ENCODE peak calls at places on chromosomes 11 and 22, in seven cellular contexts. P is transverse colon, A is breast epithelium, Z is thyroid gland, X is K562, R is sigmoid colon, W is Peyer's patch. K is an unnamed sample.

GRCh38 chr11:75214411-75214821 is 26.2 kb upstream of the TPBGL start:
- DNase-seq in A (no peak), P (peak; percentile 73), Z (peak; percentile 64), X (peak; percentile 88), R (peak; percentile 66), W (peak; percentile 30), K (peak; percentile 83)

GRCh38 chr11:20873054-20873453 is 203.7 kb downstream of the NELL1 start:
- DNase-seq in Z (no peak), X (peak; percentile 22), A (no peak), W (no peak), R (no peak), P (no peak), K (no peak)

GRCh38 chr22:48181168-48181955 is 1418.9 kb downstream of the TBC1D22A start:
- DNase-seq in R (no peak), W (no peak), A (no peak), Z (no peak), X (no peak), P (no peak), K (peak; percentile 5)

GRCh38 chr11:58900479-58901420 is 38.5 kb upstream of the GLYATL1 start:
- DNase-seq in P (peak; percentile 82), R (no peak), W (peak; percentile 37), Z (peak; percentile 9), A (peak; percentile 71), X (peak; percentile 59), K (peak; percentile 91)

GRCh38 chr22:46149493-46149997 is 781 bp upstream of the PPARA start:
- DNase-seq in P (peak; percentile 79), W (peak; percentile 42), A (no peak), R (peak; percentile 84), Z (peak; percentile 84), X (no peak), K (peak; percentile 56)

GRCh38 chr11:112382561-112382960 is 121.9 kb upstream of the PLET1 start:
- DNase-seq in P (no peak), A (no peak), X (no peak), W (no peak), R (no peak), Z (no peak), K (no peak)

GRCh38 chr11:73292481-73292880 is 15.6 kb upstream of the ARHGEF17 start:
- DNase-seq in Z (no peak), A (no peak), W (no peak), X (no peak), R (no peak), P (no peak), K (no peak)

GRCh38 chr11:38791346-38791961 is 2193.4 kb upstream of the RAG2 start:
- DNase-seq in W (no peak), X (peak; percentile 46), Z (no peak), P (no peak), A (no peak), R (no peak), K (peak; percentile 57)

GRCh38 chr11:118485273-118485672 is 42.0 kb upstream of the TTC36 start:
- DNase-seq in R (no peak), W (no peak), Z (no peak), X (peak; percentile 46), A (no peak), P (no peak), K (no peak)

GRCh38 chr11:94647926-94648325 is 80.8 kb downstream of the PIWIL4 start:
- DNase-seq in P (no peak), Z (no peak), W (no peak), R (no peak), X (no peak), A (no peak), K (peak; percentile 55)

GRCh38 chr11:113985906-113986305 is 11.0 kb downstream of the HTR3A start:
- DNase-seq in P (no peak), X (no peak), R (no peak), Z (no peak), W (no peak), A (no peak), K (no peak)

GRCh38 chr11:110376711-110377324 is 52.9 kb upstream of the FDX1 start:
- DNase-seq in A (peak; percentile 51), W (peak; percentile 47), X (peak; percentile 52), Z (peak; percentile 87), R (peak; percentile 87), P (peak; percentile 68), K (peak; percentile 88)

GRCh38 chr11:80779907-80780615 is 1339.2 kb upstream of the TENM4 start:
- DNase-seq in W (no peak), A (no peak), Z (no peak), R (no peak), X (no peak), P (no peak), K (no peak)

GRCh38 chr22:36330655-36331305 is 57.0 kb downstream of the MYH9 start:
- DNase-seq in W (no peak), P (no peak), X (no peak), R (no peak), A (no peak), Z (no peak), K (peak; percentile 72)
- TF ChIP-seq POLR2A in W (no peak), P (no peak), X (no peak), R (peak; percentile 6), A (no peak), Z (no peak), K (no peak)

DNA sequence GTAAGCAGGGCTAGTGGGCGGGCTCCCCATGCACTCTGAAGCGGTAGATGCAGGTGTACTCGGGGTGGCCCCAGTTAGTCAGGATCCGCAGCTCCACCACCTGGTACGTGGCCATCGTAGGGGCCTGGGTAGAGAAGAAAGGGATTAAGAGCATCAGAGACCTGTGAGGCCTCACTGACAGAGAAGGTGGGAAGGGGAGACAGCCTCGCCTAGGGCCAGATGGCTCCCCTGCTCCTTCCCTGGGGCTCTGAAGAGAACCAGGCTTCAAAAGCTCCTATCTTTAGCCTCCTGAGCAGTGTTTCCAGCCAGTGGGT is 19.6 kb downstream of the SUN2 start:
- DNase-seq in Z (no peak), P (no peak), X (no peak), W (no peak), R (no peak), A (no peak), K (no peak)
- H3K27ac ChIP-seq in Z (no peak overlapping the region), P (no peak overlapping the region), X (no peak overlapping the region), W (no peak overlapping the region), R (peak overlapping the region; percentile 78), A (peak overlapping the region; percentile 81), K (no peak overlapping the region)

DNA sequence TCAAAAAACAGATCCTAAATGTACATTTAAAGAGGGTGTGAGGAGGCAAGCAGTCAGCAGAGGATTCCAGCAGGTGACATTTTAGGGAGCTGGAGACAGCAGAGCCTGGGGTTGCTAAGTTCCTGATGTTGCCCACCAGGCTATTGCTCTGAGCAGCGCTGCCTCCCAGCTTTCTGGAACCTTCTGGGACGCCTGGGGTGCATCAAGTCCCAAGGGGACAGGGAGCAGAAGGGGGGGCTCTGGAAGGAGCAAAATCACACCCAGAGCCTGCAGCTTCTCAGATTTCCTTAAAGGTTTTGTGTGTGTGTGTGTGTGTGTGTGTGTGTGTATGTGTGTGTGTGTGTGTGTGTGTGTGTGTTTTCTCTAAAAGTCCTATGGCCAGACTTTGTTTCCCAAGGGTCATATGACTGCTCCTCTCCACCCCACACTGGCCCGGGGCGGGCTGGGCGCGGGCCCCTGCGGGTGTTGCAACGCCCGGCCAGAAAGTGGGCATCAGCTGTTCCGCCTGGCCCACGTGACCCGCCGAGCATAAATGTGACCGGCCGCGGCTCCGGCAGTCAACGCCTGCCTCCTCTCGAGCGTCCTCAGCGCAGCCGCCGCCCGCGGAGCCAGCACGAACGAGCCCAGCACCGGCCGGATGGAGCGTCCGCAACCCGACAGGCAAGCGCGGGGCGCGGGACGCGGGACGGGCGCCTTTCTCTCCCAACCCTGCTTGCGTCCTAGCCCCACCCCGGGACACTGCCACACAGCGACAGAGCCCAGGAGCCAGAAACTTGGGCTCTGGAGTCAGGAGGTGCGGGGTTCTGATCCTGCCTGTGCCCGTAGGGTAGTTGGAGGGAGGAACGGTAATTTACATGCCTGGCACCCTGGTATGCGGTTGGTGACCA is at the start of gene HMOX1:
- DNase-seq in Z (peak; percentile 94), R (peak; percentile 97), A (peak; percentile 82), W (peak; percentile 86), X (no peak), P (peak; percentile 94), K (peak; percentile 97)
- TF ChIP-seq POLR2A in Z (peak; percentile 84), R (peak; percentile 53), A (peak; percentile 22), W (peak; percentile 88), X (no peak), P (peak; percentile 84), K (peak; percentile 87)

DNA sequence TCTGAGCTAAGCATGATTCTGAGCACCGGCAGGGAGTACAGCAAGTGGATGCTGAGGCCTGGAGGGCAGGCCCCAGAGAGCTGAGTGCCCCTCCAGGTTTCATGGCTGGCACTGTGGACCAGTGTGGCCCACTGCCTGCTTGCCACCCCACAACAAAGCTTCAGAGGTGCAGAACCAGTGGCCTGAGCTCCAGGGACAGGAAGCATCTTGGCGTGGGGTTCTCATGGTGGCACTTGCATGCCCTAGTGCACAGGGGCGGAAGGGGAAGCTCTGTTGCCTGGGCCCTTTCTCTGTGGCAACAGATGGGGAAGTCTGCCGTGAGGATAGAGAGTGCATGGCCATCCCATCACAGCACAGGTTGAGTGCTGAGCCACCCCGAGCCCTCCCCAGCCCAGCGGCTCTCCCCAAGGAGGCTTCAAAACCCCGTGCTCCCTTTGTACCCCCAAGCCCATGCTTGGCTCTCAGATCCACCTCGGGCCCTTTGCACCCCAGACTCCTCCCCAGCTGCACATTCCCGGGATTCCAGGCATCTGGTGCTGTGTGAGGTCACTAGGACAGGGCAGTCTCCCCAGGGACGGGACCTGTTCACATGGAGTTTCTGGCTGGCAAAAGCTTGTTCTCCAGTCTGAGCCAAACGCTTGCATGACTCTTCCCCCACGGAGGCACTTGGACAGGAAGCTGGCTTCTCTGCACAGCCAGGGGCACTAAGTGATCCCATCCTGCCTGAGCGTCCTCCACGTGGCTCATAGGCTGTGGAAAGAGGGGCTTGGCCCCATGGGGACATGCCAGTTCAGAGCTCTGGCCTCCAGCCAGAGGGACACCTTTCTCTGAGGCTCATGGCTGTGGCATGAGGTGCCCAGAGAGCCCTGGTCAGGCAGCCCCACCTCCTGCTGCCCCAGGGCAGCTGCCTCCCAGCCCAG is 4.2 kb downstream of the SLC25A1 start:
- DNase-seq in W (peak; percentile 79), R (peak; percentile 73), Z (no peak), X (no peak), P (no peak), A (peak; percentile 63), K (no peak)
- H3K27ac ChIP-seq in W (peak overlapping the region; percentile 19), R (no peak overlapping the region), Z (no peak overlapping the region), X (peak overlapping the region; percentile 1), P (no peak overlapping the region), A (peak overlapping the region; percentile 52), K (peak overlapping the region; percentile 61)

GRCh38 chr11:69443138-69443967 is 38.1 kb upstream of the LINC01488 start:
- DNase-seq in R (peak; percentile 94), W (peak; percentile 78), A (peak; percentile 71), Z (peak; percentile 90), P (peak; percentile 89), X (peak; percentile 99), K (peak; percentile 91)
- TF ChIP-seq POLR2A in R (peak; percentile 17), W (peak; percentile 12), A (no peak), Z (peak; percentile 74), P (no peak), X (peak; percentile 93), K (peak; percentile 44)

GRCh38 chr11:43738600-43739409 is 58.3 kb downstream of the HSD17B12 start:
- DNase-seq in P (no peak), W (no peak), X (peak; percentile 28), R (no peak), A (no peak), Z (peak; percentile 24), K (peak; percentile 22)
- H3K27ac ChIP-seq in P (no peak overlapping the region), W (no peak overlapping the region), X (peak overlapping the region; percentile 70), R (no peak overlapping the region), A (no peak overlapping the region), Z (peak overlapping the region; percentile 16), K (no peak overlapping the region)

GRCh38 chr22:49502126-49502826 is 325.4 kb downstream of the BRD1 start:
- DNase-seq in A (no peak), X (no peak), W (no peak), P (no peak), R (no peak), Z (no peak), K (no peak)
- TF ChIP-seq POLR2A in A (no peak), X (no peak), W (no peak), P (no peak), R (no peak), Z (no peak), K (no peak)